ENCODE peak calls at places on chromosomes 7 and 10, in six cellular contexts. S is kidney tubule cell; U is activated CD4-positive, alpha-beta T cell treated with anti-CD3 and anti-CD28 coated beads for 24 hours; B is foreskin fibroblast; M is stomach; Z is NCI-H82. L is an unnamed sample.

GRCh38 chr10:90787906-90788491 is 69.8 kb downstream of the HTR7 start:
- DNase-seq in S (peak), U (peak), B (peak), M (no peak), Z (peak), L (no peak)

GRCh38 chr7:28818996-28819395 is 139.1 kb downstream of the TRIL start:
- DNase-seq in S (no peak), U (no peak), B (no peak), M (no peak), Z (no peak), L (no peak)

GRCh38 chr10:131949041-131949862 is 32.5 kb downstream of the BNIP3 start:
- DNase-seq in S (no peak), U (no peak), B (no peak), M (no peak), Z (no peak), L (peak)

GRCh38 chr10:78764436-78764835 is 304.3 kb upstream of the ZMIZ1 start:
- DNase-seq in S (no peak), U (no peak), B (no peak), M (no peak), Z (no peak), L (peak)

GRCh38 chr10:35219292-35219691 is 92.6 kb downstream of the CREM start:
- DNase-seq in S (no peak), U (no peak), B (no peak), M (no peak), Z (peak), L (no peak)

GRCh38 chr7:2853147-2853546 is 9.0 kb upstream of the GNA12 start:
- DNase-seq in S (no peak), U (no peak), B (peak), M (no peak), Z (no peak), L (no peak)

GRCh38 chr7:91894781-91895480 is 14.4 kb upstream of the MTERF1 start:
- DNase-seq in S (no peak), U (no peak), B (no peak), M (no peak), Z (peak), L (no peak)

GRCh38 chr10:98416589-98416988 is 1.6 kb upstream of the PYROXD2 start:
- DNase-seq in S (no peak), U (no peak), B (no peak), M (no peak), Z (no peak), L (no peak)

GRCh38 chr7:111474723-111475418 is 87.4 kb downstream of the IMMP2L start:
- DNase-seq in S (no peak), U (no peak), B (no peak), M (no peak), Z (no peak), L (no peak)

GRCh38 chr10:132533571-132534260 is 3.9 kb upstream of the INPP5A start:
- DNase-seq in S (no peak), U (no peak), B (no peak), M (peak), Z (no peak), L (peak)

GRCh38 chr10:7260412-7260900 is 150.4 kb downstream of the SFMBT2 start:
- DNase-seq in S (peak), U (no peak), B (peak), M (no peak), Z (peak), L (no peak)

GRCh38 chr10:71974489-71975011 is 10.4 kb downstream of the CHST3 start:
- DNase-seq in S (peak), U (peak), B (peak), M (no peak), Z (no peak), L (no peak)

GRCh38 chr7:131021902-131022301 is 287.9 kb upstream of the KLF14 start:
- DNase-seq in S (peak), U (no peak), B (no peak), M (no peak), Z (no peak), L (no peak)

GRCh38 chr10:50629495-50630122 is 5.9 kb upstream of the SGMS1 start:
- DNase-seq in S (no peak), U (no peak), B (peak), M (no peak), Z (no peak), L (no peak)

GRCh38 chr7:40572810-40573470 is 438.1 kb downstream of the SUGCT start:
- DNase-seq in S (no peak), U (no peak), B (peak), M (no peak), Z (no peak), L (no peak)

GRCh38 chr7:77580762-77581350 is 43.8 kb downstream of the PTPN12 start:
- DNase-seq in S (no peak), U (no peak), B (peak), M (no peak), Z (no peak), L (no peak)

GRCh38 chr7:150961510-150962284 is 16.4 kb downstream of the KCNH2 start:
- DNase-seq in S (no peak), U (no peak), B (no peak), M (no peak), Z (no peak), L (no peak)

GRCh38 chr7:101521430-101521925 is 107.6 kb downstream of the MYL10 start:
- DNase-seq in S (no peak), U (no peak), B (no peak), M (no peak), Z (no peak), L (no peak)

GRCh38 chr10:72068901-72069446 is 19.4 kb downstream of the SPOCK2 start:
- DNase-seq in S (peak), U (no peak), B (no peak), M (no peak), Z (no peak), L (no peak)

GRCh38 chr7:36203081-36203775 is 50.2 kb downstream of the EEPD1 start:
- DNase-seq in S (no peak), U (no peak), B (no peak), M (no peak), Z (no peak), L (no peak)

GRCh38 chr10:122354391-122354790 is 20.1 kb upstream of the PLEKHA1 start:
- DNase-seq in S (no peak), U (no peak), B (no peak), M (no peak), Z (no peak), L (peak)

GRCh38 chr10:60353519-60354258 is 36.0 kb downstream of the ANK3 start:
- DNase-seq in S (no peak), U (no peak), B (peak), M (no peak), Z (no peak), L (peak)

GRCh38 chr7:27154901-27155815 is 1.3 kb downstream of the HOXA7 start:
- DNase-seq in S (peak), U (no peak), B (no peak), M (peak), Z (no peak), L (peak)